ENCODE peak calls at places on chromosomes 2 and 18, in seven cellular contexts. I, O, T, H, F, G and R are unnamed samples.

GRCh38 chr2:84427235-84428138 is 31.6 kb downstream of the SUCLG1 start:
- DNase-seq in I (no peak), O (no peak), T (peak), H (no peak), F (peak), G (no peak), R (peak)

GRCh38 chr18:41466436-41467160 is 488.4 kb upstream of the PIK3C3 start:
- DNase-seq in I (no peak), O (no peak), T (no peak), H (no peak), F (no peak), G (no peak), R (no peak)

GRCh38 chr2:47041065-47041464 is 114.0 kb downstream of the STPG4 start:
- DNase-seq in I (no peak), O (no peak), T (no peak), H (no peak), F (peak), G (no peak), R (no peak)

GRCh38 chr2:240275386-240275785 is 134.9 kb upstream of the OTOS start:
- DNase-seq in I (no peak), O (no peak), T (no peak), H (no peak), F (no peak), G (no peak), R (no peak)

GRCh38 chr2:45554764-45555163 is 56.3 kb downstream of the SRBD1 start:
- DNase-seq in I (no peak), O (no peak), T (peak), H (no peak), F (peak), G (no peak), R (no peak)

GRCh38 chr18:54357082-54357659 is 487 bp downstream of the STARD6 start:
- DNase-seq in I (no peak), O (no peak), T (peak), H (no peak), F (no peak), G (no peak), R (no peak)

GRCh38 chr18:72410399-72410798 is 133.7 kb downstream of the CBLN2 start:
- DNase-seq in I (no peak), O (no peak), T (no peak), H (no peak), F (no peak), G (no peak), R (no peak)

GRCh38 chr2:150698016-150698661 is 210.7 kb upstream of the RND3 start:
- DNase-seq in I (no peak), O (no peak), T (peak), H (no peak), F (peak), G (no peak), R (no peak)

GRCh38 chr2:1647417-1648240 is 96.7 kb downstream of the PXDN start:
- DNase-seq in I (no peak), O (no peak), T (no peak), H (no peak), F (no peak), G (no peak), R (no peak)

GRCh38 chr18:31722369-31722957 is 38.1 kb upstream of the B4GALT6 start:
- DNase-seq in I (peak), O (peak), T (peak), H (peak), F (peak), G (peak), R (peak)

GRCh38 chr18:46630160-46630559 is 26.9 kb downstream of the LOXHD1 start:
- DNase-seq in I (no peak), O (peak), T (peak), H (no peak), F (no peak), G (peak), R (no peak)

GRCh38 chr18:35159782-35160181 is 81.1 kb upstream of the ZNF397 start:
- DNase-seq in I (no peak), O (no peak), T (no peak), H (no peak), F (no peak), G (no peak), R (no peak)

DNA sequence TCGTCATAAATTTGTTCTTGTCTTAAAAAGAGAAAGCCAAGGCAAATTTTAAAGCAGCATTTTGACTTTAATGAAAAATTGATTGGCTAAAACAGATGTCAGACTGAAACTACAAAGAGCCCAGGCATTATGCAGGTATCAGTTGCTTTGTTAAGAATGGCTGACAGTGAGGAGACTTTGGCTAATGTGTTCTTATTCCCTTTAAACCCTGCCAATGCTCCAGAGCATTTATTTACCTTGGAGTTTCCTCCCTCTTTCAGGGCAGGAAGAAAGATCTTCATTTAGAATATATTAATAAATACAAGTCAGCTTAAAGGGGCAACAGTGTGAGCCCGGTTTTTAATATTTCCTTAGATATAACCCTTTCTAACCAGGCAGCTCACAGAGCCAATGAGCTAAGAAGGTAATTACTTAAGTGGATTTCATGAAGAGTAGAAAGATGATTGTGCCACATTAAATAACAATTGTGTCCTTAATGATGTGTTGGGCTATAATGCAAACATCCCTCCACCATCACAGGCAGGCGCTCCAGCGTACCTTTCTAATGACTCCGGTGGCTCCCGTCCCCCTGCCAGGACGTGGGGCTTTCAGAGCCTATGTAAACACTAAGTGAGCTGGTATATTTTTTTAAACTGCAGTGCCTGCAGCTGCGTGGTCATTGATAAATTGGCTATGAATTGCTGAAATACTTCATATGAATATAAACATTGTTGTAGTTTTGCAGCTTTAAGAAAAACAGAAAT is 349.4 kb upstream of the POU3F3 start:
- DNase-seq in I (no peak), O (no peak), T (no peak), H (no peak), F (no peak), G (no peak), R (no peak)
- H4K8ac ChIP-seq in I (no peak), O (no peak), T (no peak), H (no peak), F (no peak), G (no peak), R (no peak)

DNA sequence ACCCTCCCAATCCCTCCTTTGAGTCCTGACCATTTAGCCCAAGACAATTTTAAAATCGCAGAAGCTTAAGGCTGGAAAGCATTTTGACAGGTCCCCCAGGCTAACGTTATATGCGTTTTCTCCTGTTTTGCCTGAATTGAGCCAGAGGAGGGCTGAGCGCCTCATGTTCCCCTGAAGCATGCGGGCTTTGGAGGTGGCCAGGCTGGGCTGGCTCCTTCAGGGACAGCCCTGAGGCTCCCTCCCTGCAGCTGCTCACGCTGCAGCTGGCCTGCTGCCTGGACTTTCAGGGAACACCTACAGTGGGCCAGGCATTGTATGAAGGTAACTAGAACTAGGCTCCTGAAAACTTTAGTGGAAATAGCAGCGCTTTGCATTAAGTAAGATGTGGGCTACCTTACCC is 179.2 kb downstream of the ACKR3 start:
- DNase-seq in I (no peak), O (peak), T (no peak), H (no peak), F (no peak), G (no peak), R (peak)
- H4K8ac ChIP-seq in I (no peak), O (no peak), T (no peak), H (no peak), F (no peak), G (no peak), R (peak)

GRCh38 chr2:33706410-33706809 is 107.3 kb upstream of the FAM98A start:
- DNase-seq in I (no peak), O (no peak), T (no peak), H (no peak), F (no peak), G (no peak), R (no peak)

GRCh38 chr2:33707312-33707711 is 108.2 kb upstream of the FAM98A start:
- DNase-seq in I (no peak), O (no peak), T (no peak), H (no peak), F (no peak), G (no peak), R (no peak)

GRCh38 chr2:33709986-33710385 is 110.9 kb upstream of the FAM98A start:
- DNase-seq in I (no peak), O (no peak), T (peak), H (peak), F (no peak), G (no peak), R (no peak)

GRCh38 chr2:33704352-33704751 is 105.3 kb upstream of the FAM98A start:
- DNase-seq in I (no peak), O (no peak), T (no peak), H (no peak), F (no peak), G (no peak), R (no peak)
- H4K8ac ChIP-seq in I (no peak), O (no peak), T (no peak), H (no peak), F (no peak), G (no peak), R (no peak)

GRCh38 chr2:85959191-85959590 is 70.4 kb upstream of the ST3GAL5 start:
- DNase-seq in I (no peak), O (no peak), T (no peak), H (no peak), F (no peak), G (no peak), R (no peak)
- H4K8ac ChIP-seq in I (no peak), O (no peak), T (no peak), H (no peak), F (no peak), G (no peak), R (no peak)

DNA sequence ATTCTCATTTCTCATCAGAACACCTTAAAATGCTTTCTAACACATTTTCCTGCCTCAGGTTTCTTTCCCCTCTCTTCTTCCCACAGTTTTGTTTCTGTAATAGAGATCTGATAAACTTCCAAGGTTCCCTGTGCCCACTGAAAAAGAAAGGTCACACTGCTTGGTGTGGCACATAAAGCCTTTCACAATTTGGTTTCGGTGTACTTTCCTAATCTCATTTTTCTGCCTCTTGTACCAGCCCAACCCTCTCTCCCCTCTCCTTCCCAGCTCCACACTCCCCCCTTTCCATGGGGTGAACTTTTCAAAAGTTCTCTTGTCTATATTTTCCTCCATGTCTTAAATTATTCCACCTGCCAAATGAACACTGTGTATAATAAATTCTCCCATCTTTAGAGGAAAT is 7.2 kb downstream of the EIF2AK3 start:
- DNase-seq in I (no peak), O (no peak), T (no peak), H (no peak), F (no peak), G (no peak), R (no peak)
- H4K8ac ChIP-seq in I (no peak), O (no peak), T (no peak), H (no peak), F (no peak), G (no peak), R (no peak)